ENCODE peak calls at places on chromosomes 5 and 9, in six cellular contexts. One of them, this sample, is unnamed.
A peak's percentile ranks its signal among the peaks of the same experiment; 100 is the strongest.

GRCh38 chr5:67192719-67193464 is 3.7 kb downstream of the CD180 start:
- DNase-seq in lung: no peak
- DNase-seq in Right ventricle myocardium superior: no peak
- DNase-seq in RWPE1: no peak
- DNase-seq in stimulated activated CD4-positive, alpha-beta T cell treated with anti-CD3 and anti-CD28 coated beads, Interleukin-4, amount 100 ng/mL, for 24 hours: no peak
- DNase-seq in aorta: no peak
- DNase-seq in this sample: no peak

GRCh38 chr5:5221731-5222130 is 81.6 kb downstream of the ADAMTS16 start:
- DNase-seq in RWPE1: no peak
- DNase-seq in stimulated activated CD4-positive, alpha-beta T cell treated with anti-CD3 and anti-CD28 coated beads, Interleukin-4, amount 100 ng/mL, for 24 hours: no peak
- DNase-seq in Right ventricle myocardium superior: no peak
- DNase-seq in aorta: no peak
- DNase-seq in lung: no peak
- DNase-seq in this sample: no peak

GRCh38 chr5:17381926-17382325 is 116.1 kb upstream of the TAF11L2 start:
- DNase-seq in RWPE1: no peak
- DNase-seq in Right ventricle myocardium superior: peak; percentile 73
- DNase-seq in lung: peak; percentile 35
- DNase-seq in stimulated activated CD4-positive, alpha-beta T cell treated with anti-CD3 and anti-CD28 coated beads, Interleukin-4, amount 100 ng/mL, for 24 hours: no peak
- DNase-seq in aorta: no peak
- DNase-seq in this sample: no peak

GRCh38 chr5:124747770-124748686 is 1.6 kb upstream of the ZNF608 start:
- DNase-seq in stimulated activated CD4-positive, alpha-beta T cell treated with anti-CD3 and anti-CD28 coated beads, Interleukin-4, amount 100 ng/mL, for 24 hours: no peak
- DNase-seq in aorta: no peak
- DNase-seq in Right ventricle myocardium superior: no peak
- DNase-seq in RWPE1: peak; percentile 21
- DNase-seq in lung: no peak
- DNase-seq in this sample: no peak

GRCh38 chr5:60148356-60148755 is 254.8 kb upstream of the PDE4D start:
- DNase-seq in Right ventricle myocardium superior: no peak
- DNase-seq in aorta: no peak
- DNase-seq in lung: no peak
- DNase-seq in RWPE1: peak; percentile 9
- DNase-seq in stimulated activated CD4-positive, alpha-beta T cell treated with anti-CD3 and anti-CD28 coated beads, Interleukin-4, amount 100 ng/mL, for 24 hours: no peak
- DNase-seq in this sample: no peak

GRCh38 chr5:79401216-79401615 is 112.7 kb downstream of the HOMER1 start:
- DNase-seq in Right ventricle myocardium superior: no peak
- DNase-seq in RWPE1: no peak
- DNase-seq in lung: no peak
- DNase-seq in aorta: no peak
- DNase-seq in stimulated activated CD4-positive, alpha-beta T cell treated with anti-CD3 and anti-CD28 coated beads, Interleukin-4, amount 100 ng/mL, for 24 hours: no peak
- DNase-seq in this sample: no peak

GRCh38 chr9:135613946-135614805 is 25.2 kb downstream of the GLT6D1 start:
- DNase-seq in stimulated activated CD4-positive, alpha-beta T cell treated with anti-CD3 and anti-CD28 coated beads, Interleukin-4, amount 100 ng/mL, for 24 hours: no peak
- DNase-seq in RWPE1: no peak
- DNase-seq in Right ventricle myocardium superior: no peak
- DNase-seq in lung: no peak
- DNase-seq in aorta: no peak
- DNase-seq in this sample: no peak

GRCh38 chr9:105690742-105691141 is 3.6 kb upstream of the TMEM38B start:
- DNase-seq in stimulated activated CD4-positive, alpha-beta T cell treated with anti-CD3 and anti-CD28 coated beads, Interleukin-4, amount 100 ng/mL, for 24 hours: no peak
- DNase-seq in aorta: no peak
- DNase-seq in Right ventricle myocardium superior: no peak
- DNase-seq in RWPE1: peak; percentile 57
- DNase-seq in lung: no peak
- DNase-seq in this sample: no peak

GRCh38 chr5:11878846-11879245 is 25.4 kb downstream of the CTNND2 start:
- DNase-seq in stimulated activated CD4-positive, alpha-beta T cell treated with anti-CD3 and anti-CD28 coated beads, Interleukin-4, amount 100 ng/mL, for 24 hours: no peak
- DNase-seq in lung: no peak
- DNase-seq in RWPE1: no peak
- DNase-seq in Right ventricle myocardium superior: no peak
- DNase-seq in aorta: no peak
- DNase-seq in this sample: no peak

GRCh38 chr5:143955140-143955539 is 143.2 kb downstream of the HMHB1 start:
- DNase-seq in RWPE1: no peak
- DNase-seq in lung: no peak
- DNase-seq in aorta: no peak
- DNase-seq in Right ventricle myocardium superior: no peak
- DNase-seq in stimulated activated CD4-positive, alpha-beta T cell treated with anti-CD3 and anti-CD28 coated beads, Interleukin-4, amount 100 ng/mL, for 24 hours: no peak
- DNase-seq in this sample: no peak

GRCh38 chr5:171424726-171425125 is 5.3 kb downstream of the FGF18 start:
- DNase-seq in stimulated activated CD4-positive, alpha-beta T cell treated with anti-CD3 and anti-CD28 coated beads, Interleukin-4, amount 100 ng/mL, for 24 hours: no peak
- DNase-seq in aorta: no peak
- DNase-seq in lung: no peak
- DNase-seq in Right ventricle myocardium superior: peak; percentile 35
- DNase-seq in RWPE1: no peak
- DNase-seq in this sample: no peak

GRCh38 chr9:123246534-123246933 is 21.9 kb downstream of the STRBP start:
- DNase-seq in Right ventricle myocardium superior: no peak
- DNase-seq in stimulated activated CD4-positive, alpha-beta T cell treated with anti-CD3 and anti-CD28 coated beads, Interleukin-4, amount 100 ng/mL, for 24 hours: no peak
- DNase-seq in aorta: no peak
- DNase-seq in lung: no peak
- DNase-seq in RWPE1: no peak
- DNase-seq in this sample: no peak

GRCh38 chr9:109791747-109792146 is 11.7 kb downstream of the PALM2AKAP2 start:
- DNase-seq in stimulated activated CD4-positive, alpha-beta T cell treated with anti-CD3 and anti-CD28 coated beads, Interleukin-4, amount 100 ng/mL, for 24 hours: no peak
- DNase-seq in Right ventricle myocardium superior: no peak
- DNase-seq in lung: no peak
- DNase-seq in RWPE1: no peak
- DNase-seq in aorta: no peak
- DNase-seq in this sample: no peak

GRCh38 chr5:1378096-1378495 is 33.2 kb upstream of the CLPTM1L start:
- DNase-seq in aorta: peak; percentile 62
- DNase-seq in lung: no peak
- DNase-seq in RWPE1: no peak
- DNase-seq in stimulated activated CD4-positive, alpha-beta T cell treated with anti-CD3 and anti-CD28 coated beads, Interleukin-4, amount 100 ng/mL, for 24 hours: no peak
- DNase-seq in Right ventricle myocardium superior: peak; percentile 19
- DNase-seq in this sample: no peak

GRCh38 chr5:45376463-45376862 is 319.7 kb downstream of the HCN1 start:
- DNase-seq in lung: no peak
- DNase-seq in aorta: no peak
- DNase-seq in Right ventricle myocardium superior: no peak
- DNase-seq in RWPE1: no peak
- DNase-seq in stimulated activated CD4-positive, alpha-beta T cell treated with anti-CD3 and anti-CD28 coated beads, Interleukin-4, amount 100 ng/mL, for 24 hours: no peak
- DNase-seq in this sample: no peak

GRCh38 chr5:135243194-135244191 is 155.5 kb downstream of the MACROH2A1 start:
- DNase-seq in lung: no peak
- DNase-seq in stimulated activated CD4-positive, alpha-beta T cell treated with anti-CD3 and anti-CD28 coated beads, Interleukin-4, amount 100 ng/mL, for 24 hours: no peak
- DNase-seq in RWPE1: no peak
- DNase-seq in aorta: no peak
- DNase-seq in Right ventricle myocardium superior: peak; percentile 65
- DNase-seq in this sample: no peak

GRCh38 chr5:14239951-14240350 is 96.8 kb downstream of the TRIO start:
- DNase-seq in stimulated activated CD4-positive, alpha-beta T cell treated with anti-CD3 and anti-CD28 coated beads, Interleukin-4, amount 100 ng/mL, for 24 hours: no peak
- DNase-seq in aorta: no peak
- DNase-seq in RWPE1: no peak
- DNase-seq in lung: no peak
- DNase-seq in Right ventricle myocardium superior: no peak
- DNase-seq in this sample: no peak

This sample was measured in C1 segment of cervical spinal cord.